ENCODE peak calls at places on chromosomes 2 and 18, in nine cellular contexts. Z, I, C, B, J, N, S, F and D are unnamed samples.

GRCh38 chr2:113197347-113198047 is 23.7 kb downstream of the PSD4 start:
- DNase-seq in Z (no peak), I (no peak), C (peak), B (no peak), J (no peak), N (no peak), S (no peak), F (no peak), D (no peak)

GRCh38 chr2:167945660-167946366 is 301.6 kb downstream of the STK39 start:
- DNase-seq in Z (no peak), I (no peak), C (no peak), B (no peak), J (no peak), N (no peak), S (peak), F (no peak), D (no peak)

GRCh38 chr2:172976816-172977215 is 98.8 kb upstream of the MAP3K20 start:
- DNase-seq in Z (no peak), I (no peak), C (no peak), B (no peak), J (no peak), N (no peak), S (no peak), F (no peak), D (no peak)

GRCh38 chr2:38794235-38794946 is 16.4 kb downstream of the GEMIN6 start:
- DNase-seq in Z (no peak), I (no peak), C (no peak), B (no peak), J (no peak), N (no peak), S (no peak), F (no peak), D (no peak)

GRCh38 chr18:35588995-35589394 is 7.5 kb downstream of the GALNT1 start:
- DNase-seq in Z (peak), I (no peak), C (no peak), B (no peak), J (no peak), N (no peak), S (no peak), F (peak), D (no peak)

GRCh38 chr18:50096766-50097435 is 98.0 kb downstream of the MYO5B start:
- DNase-seq in Z (no peak), I (peak), C (no peak), B (peak), J (no peak), N (no peak), S (no peak), F (peak), D (no peak)

GRCh38 chr2:236505648-236506047 is 64.0 kb upstream of the ACKR3 start:
- DNase-seq in Z (no peak), I (no peak), C (no peak), B (no peak), J (no peak), N (no peak), S (no peak), F (no peak), D (no peak)

GRCh38 chr2:232632904-232633412 is 446 bp upstream of the EFHD1 start:
- DNase-seq in Z (peak), I (no peak), C (peak), B (peak), J (peak), N (no peak), S (peak), F (no peak), D (no peak)

GRCh38 chr2:192696857-192697256 is 502.1 kb upstream of the TMEFF2 start:
- DNase-seq in Z (no peak), I (no peak), C (no peak), B (no peak), J (no peak), N (no peak), S (no peak), F (no peak), D (no peak)

GRCh38 chr2:61454383-61454782 is 16.5 kb downstream of the USP34 start:
- DNase-seq in Z (no peak), I (no peak), C (no peak), B (no peak), J (no peak), N (no peak), S (no peak), F (no peak), D (no peak)

GRCh38 chr2:102436284-102436683 is 13.3 kb downstream of the IL18RAP start:
- DNase-seq in Z (no peak), I (no peak), C (no peak), B (no peak), J (no peak), N (no peak), S (no peak), F (no peak), D (no peak)

GRCh38 chr2:224520064-224520463 is 65.1 kb downstream of the CUL3 start:
- DNase-seq in Z (no peak), I (no peak), C (no peak), B (no peak), J (no peak), N (no peak), S (no peak), F (peak), D (no peak)

GRCh38 chr2:65974067-65974723 is 460.7 kb upstream of the MEIS1 start:
- DNase-seq in Z (peak), I (no peak), C (no peak), B (no peak), J (no peak), N (no peak), S (no peak), F (no peak), D (no peak)

GRCh38 chr2:102418421-102418961 is 4.5 kb upstream of the IL18RAP start:
- DNase-seq in Z (no peak), I (no peak), C (no peak), B (no peak), J (no peak), N (no peak), S (no peak), F (no peak), D (no peak)

GRCh38 chr2:2701176-2701781 is 370.2 kb upstream of the MYT1L start:
- DNase-seq in Z (no peak), I (no peak), C (no peak), B (no peak), J (no peak), N (no peak), S (no peak), F (no peak), D (no peak)

GRCh38 chr2:2696341-2697132 is 365.5 kb upstream of the MYT1L start:
- DNase-seq in Z (no peak), I (no peak), C (no peak), B (no peak), J (no peak), N (no peak), S (no peak), F (no peak), D (no peak)

GRCh38 chr2:2701813-2702212 is 370.7 kb upstream of the MYT1L start:
- DNase-seq in Z (no peak), I (no peak), C (no peak), B (no peak), J (no peak), N (no peak), S (no peak), F (no peak), D (no peak)

GRCh38 chr2:2699117-2699497 is 368.0 kb upstream of the MYT1L start:
- DNase-seq in Z (peak), I (no peak), C (no peak), B (no peak), J (no peak), N (no peak), S (no peak), F (no peak), D (no peak)

DNA sequence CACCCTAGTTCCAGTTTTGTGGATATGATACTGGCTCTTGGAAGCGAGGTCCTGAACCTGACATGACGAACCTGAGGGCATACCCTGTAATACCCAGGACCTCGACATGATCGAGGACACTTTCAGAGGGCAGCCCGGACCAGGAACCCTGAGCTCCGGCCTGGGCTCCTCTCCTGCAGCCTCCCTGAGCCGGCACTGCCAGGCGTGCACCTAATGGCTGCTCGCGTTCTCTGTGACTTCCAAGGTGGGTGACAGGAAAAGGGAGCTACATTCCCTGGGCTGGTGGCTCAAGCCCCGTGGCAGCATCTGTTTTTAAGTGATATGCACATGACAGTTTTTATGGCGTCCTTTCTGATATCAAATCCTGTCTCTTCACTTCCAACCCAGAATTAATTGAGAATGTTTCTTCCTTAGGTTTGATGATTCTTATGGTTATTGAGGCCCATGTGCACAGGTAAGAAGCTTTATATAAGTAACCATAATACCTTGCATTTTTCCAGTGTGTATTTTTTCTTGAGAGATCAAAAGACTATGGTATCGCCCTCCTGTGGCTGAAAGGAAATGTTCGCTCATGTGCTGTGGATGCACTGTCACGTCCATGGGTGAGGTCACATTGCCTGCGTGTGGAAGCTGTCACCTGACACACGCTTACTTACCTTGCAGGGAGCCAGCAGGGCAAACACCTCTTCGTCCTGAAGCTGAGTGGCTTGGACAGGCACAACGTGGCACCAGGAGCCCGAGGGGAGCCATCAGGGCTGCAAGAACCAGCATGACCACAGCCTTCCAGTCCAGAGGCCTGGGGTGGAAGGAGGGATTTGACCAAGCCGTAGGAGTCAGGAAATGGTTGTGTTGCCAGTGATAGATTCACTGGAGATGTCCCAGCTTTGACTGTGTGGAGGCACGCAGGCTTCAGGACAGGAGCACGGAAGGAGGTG is 367.4 kb upstream of the MYT1L start:
- DNase-seq in Z (peak), I (no peak), C (no peak), B (no peak), J (peak), N (no peak), S (no peak), F (peak), D (no peak)
- TF ChIP-seq CTCF in Z (peak), I (no peak), C (peak), B (no peak), J (peak), N (no peak), S (no peak), F (no peak), D (no peak)

GRCh38 chr2:122583159-122583917 is 827.9 kb downstream of the TSN start:
- DNase-seq in Z (no peak), I (no peak), C (no peak), B (no peak), J (no peak), N (no peak), S (no peak), F (no peak), D (no peak)
- TF ChIP-seq CTCF in Z (no peak), I (no peak), C (no peak), B (no peak), J (no peak), N (no peak), S (no peak), F (no peak), D (no peak)

GRCh38 chr18:67456691-67457090 is 59.8 kb downstream of the DSEL start:
- DNase-seq in Z (peak), I (no peak), C (no peak), B (no peak), J (no peak), N (no peak), S (no peak), F (no peak), D (no peak)

GRCh38 chr18:67451952-67452351 is 64.6 kb downstream of the DSEL start:
- DNase-seq in Z (no peak), I (no peak), C (no peak), B (no peak), J (no peak), N (no peak), S (no peak), F (no peak), D (no peak)
- TF ChIP-seq CTCF in Z (no peak), I (no peak), C (no peak), B (no peak), J (no peak), N (no peak), S (no peak), F (no peak), D (no peak)

DNA sequence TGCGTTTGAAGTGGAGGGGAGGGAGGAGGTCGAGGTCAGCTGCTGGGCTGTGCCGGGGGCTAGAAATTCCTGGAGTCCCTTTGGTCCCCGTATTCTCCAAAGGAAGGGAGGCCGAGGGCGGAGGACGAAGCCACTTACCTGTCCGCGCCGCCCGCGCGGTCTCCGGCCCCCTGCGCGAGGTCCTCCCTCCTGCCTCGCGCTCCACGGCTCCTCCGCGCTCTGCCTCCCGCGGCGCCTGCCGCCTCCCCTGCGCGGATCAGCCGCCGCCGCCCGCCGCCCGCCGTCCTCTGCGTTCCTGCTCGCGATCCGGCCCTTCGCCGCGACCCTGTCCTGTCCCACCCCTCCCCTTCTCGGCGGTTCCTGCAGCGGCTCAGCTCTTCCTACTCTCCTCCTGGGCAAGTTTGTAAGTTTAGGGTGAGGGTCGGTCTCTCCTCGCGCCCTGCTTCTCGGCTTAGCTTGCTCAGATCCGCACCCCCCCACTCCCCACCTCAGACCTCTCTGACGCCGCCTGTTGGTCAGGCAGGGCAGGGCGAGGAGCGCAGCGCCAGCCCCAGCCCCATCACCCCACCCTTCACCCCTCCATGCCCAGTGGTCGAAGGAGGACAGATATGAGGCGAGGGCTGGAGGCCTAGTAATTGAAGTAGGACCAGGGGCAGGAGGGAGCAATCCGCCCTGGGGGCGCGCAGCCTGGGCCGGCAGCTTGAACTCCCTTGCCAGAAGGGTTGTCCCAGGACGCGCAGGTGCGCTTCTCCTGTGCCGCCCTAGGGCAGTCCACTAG is 9.7 kb upstream of the SKOR2 start:
- DNase-seq in Z (peak), I (no peak), C (no peak), B (no peak), J (no peak), N (no peak), S (no peak), F (no peak), D (no peak)
- TF ChIP-seq CTCF in Z (peak), I (no peak), C (no peak), B (no peak), J (no peak), N (no peak), S (no peak), F (no peak), D (no peak)

DNA sequence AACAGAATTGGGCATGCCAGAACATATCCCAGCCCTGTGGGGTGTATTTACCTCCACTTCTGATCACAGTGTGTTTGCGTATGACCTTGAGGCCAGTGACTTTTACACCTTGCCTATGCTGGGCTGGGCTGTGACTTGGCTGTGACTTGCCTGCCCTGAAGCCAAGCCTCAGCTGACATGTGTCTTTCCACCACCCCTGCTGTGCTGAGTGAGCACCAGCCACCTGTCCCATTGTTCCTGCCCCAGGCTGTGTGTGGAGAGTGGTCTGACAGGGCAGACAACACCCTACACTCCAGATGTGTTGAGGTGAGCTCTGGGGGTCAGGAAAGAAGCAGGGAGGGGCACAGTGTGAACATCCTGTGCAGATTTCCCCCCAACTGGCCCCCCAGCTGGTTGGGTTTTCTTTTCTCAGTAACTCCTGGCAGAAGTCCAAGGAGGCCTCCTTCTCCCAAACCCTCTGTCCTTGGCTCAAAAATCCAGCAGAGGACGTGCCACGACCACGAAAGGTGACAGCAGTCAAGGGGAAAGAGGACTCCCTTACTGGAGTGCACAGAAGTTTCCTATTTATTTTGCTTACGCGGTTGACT is 5.1 kb upstream of the STEAP3 start:
- DNase-seq in Z (peak), I (no peak), C (no peak), B (peak), J (no peak), N (no peak), S (no peak), F (peak), D (no peak)
- TF ChIP-seq CTCF in Z (peak), I (no peak), C (peak), B (no peak), J (peak), N (no peak), S (no peak), F (peak), D (no peak)

GRCh38 chr18:48913201-48913600 is 37.6 kb downstream of the SMAD7 start:
- DNase-seq in Z (no peak), I (no peak), C (no peak), B (peak), J (no peak), N (no peak), S (no peak), F (peak), D (no peak)
- TF ChIP-seq CTCF in Z (peak), I (no peak), C (no peak), B (peak), J (peak), N (no peak), S (peak), F (peak), D (no peak)